ENCODE peak calls at places on chromosomes 16 and 17, in ten cellular contexts. One of them, this sample, is unnamed.

GRCh38 chr17:13266596-13266995 is 248.8 kb upstream of the ELAC2 start:
- DNase-seq in activated naive CD4-positive, alpha-beta T cell: no peak
- DNase-seq in amygdala: no peak
- DNase-seq in ovary: no peak
- DNase-seq in substantia nigra: no peak
- DNase-seq in 8988T: no peak
- DNase-seq in A549: no peak
- DNase-seq in stimulated activated CD4-positive, alpha-beta T cell treated with anti-CD3 and anti-CD28 coated beads, TNF-alpha, amount 100 ng/mL, for 48 hours: no peak
- DNase-seq in HTR-8/SVneo: no peak
- DNase-seq in breast epithelium: no peak
- DNase-seq in this sample: peak; percentile 9

GRCh38 chr17:57256708-57257112 is 387 bp downstream of the MSI2 start:
- DNase-seq in HTR-8/SVneo: no peak
- DNase-seq in A549: no peak
- DNase-seq in activated naive CD4-positive, alpha-beta T cell: no peak
- DNase-seq in 8988T: no peak
- DNase-seq in breast epithelium: no peak
- DNase-seq in substantia nigra: no peak
- DNase-seq in stimulated activated CD4-positive, alpha-beta T cell treated with anti-CD3 and anti-CD28 coated beads, TNF-alpha, amount 100 ng/mL, for 48 hours: no peak
- DNase-seq in amygdala: no peak
- DNase-seq in ovary: no peak
- DNase-seq in this sample: peak; percentile 22

GRCh38 chr16:70701036-70701435 is 15.2 kb upstream of the MTSS2 start:
- DNase-seq in activated naive CD4-positive, alpha-beta T cell: no peak
- DNase-seq in amygdala: no peak
- DNase-seq in breast epithelium: no peak
- DNase-seq in HTR-8/SVneo: no peak
- DNase-seq in A549: no peak
- DNase-seq in 8988T: no peak
- DNase-seq in ovary: no peak
- DNase-seq in substantia nigra: no peak
- DNase-seq in stimulated activated CD4-positive, alpha-beta T cell treated with anti-CD3 and anti-CD28 coated beads, TNF-alpha, amount 100 ng/mL, for 48 hours: no peak
- DNase-seq in this sample: no peak

GRCh38 chr17:61157246-61157887 is 242.3 kb upstream of the TBX2 start:
- DNase-seq in 8988T: no peak
- DNase-seq in stimulated activated CD4-positive, alpha-beta T cell treated with anti-CD3 and anti-CD28 coated beads, TNF-alpha, amount 100 ng/mL, for 48 hours: no peak
- DNase-seq in A549: peak; percentile 42
- DNase-seq in amygdala: no peak
- DNase-seq in ovary: no peak
- DNase-seq in activated naive CD4-positive, alpha-beta T cell: no peak
- DNase-seq in breast epithelium: no peak
- DNase-seq in HTR-8/SVneo: peak; percentile 39
- DNase-seq in substantia nigra: peak; percentile 30
- DNase-seq in this sample: peak; percentile 73

GRCh38 chr17:49575524-49576120 is at the start of gene NXPH3:
- DNase-seq in stimulated activated CD4-positive, alpha-beta T cell treated with anti-CD3 and anti-CD28 coated beads, TNF-alpha, amount 100 ng/mL, for 48 hours: peak; percentile 58
- DNase-seq in breast epithelium: peak; percentile 32
- DNase-seq in substantia nigra: no peak
- DNase-seq in ovary: peak; percentile 84
- DNase-seq in 8988T: peak; percentile 78
- DNase-seq in A549: peak; percentile 79
- DNase-seq in HTR-8/SVneo: peak; percentile 69
- DNase-seq in amygdala: no peak
- DNase-seq in activated naive CD4-positive, alpha-beta T cell: no peak
- DNase-seq in this sample: peak; percentile 57

GRCh38 chr17:80783971-80784370 is 207.7 kb upstream of the CHMP6 start:
- DNase-seq in activated naive CD4-positive, alpha-beta T cell: no peak
- DNase-seq in amygdala: no peak
- DNase-seq in stimulated activated CD4-positive, alpha-beta T cell treated with anti-CD3 and anti-CD28 coated beads, TNF-alpha, amount 100 ng/mL, for 48 hours: no peak
- DNase-seq in 8988T: no peak
- DNase-seq in HTR-8/SVneo: no peak
- DNase-seq in A549: no peak
- DNase-seq in substantia nigra: no peak
- DNase-seq in breast epithelium: no peak
- DNase-seq in ovary: no peak
- DNase-seq in this sample: no peak

GRCh38 chr16:22886908-22887307 is 72.9 kb downstream of the HS3ST2 start:
- DNase-seq in activated naive CD4-positive, alpha-beta T cell: no peak
- DNase-seq in amygdala: no peak
- DNase-seq in breast epithelium: no peak
- DNase-seq in 8988T: no peak
- DNase-seq in substantia nigra: no peak
- DNase-seq in HTR-8/SVneo: no peak
- DNase-seq in stimulated activated CD4-positive, alpha-beta T cell treated with anti-CD3 and anti-CD28 coated beads, TNF-alpha, amount 100 ng/mL, for 48 hours: no peak
- DNase-seq in A549: no peak
- DNase-seq in ovary: no peak
- DNase-seq in this sample: no peak

GRCh38 chr16:21101631-21102420 is 48.8 kb downstream of the DNAH3 start:
- DNase-seq in stimulated activated CD4-positive, alpha-beta T cell treated with anti-CD3 and anti-CD28 coated beads, TNF-alpha, amount 100 ng/mL, for 48 hours: no peak
- DNase-seq in substantia nigra: no peak
- DNase-seq in A549: peak; percentile 50
- DNase-seq in 8988T: no peak
- DNase-seq in HTR-8/SVneo: peak; percentile 22
- DNase-seq in ovary: peak; percentile 34
- DNase-seq in activated naive CD4-positive, alpha-beta T cell: no peak
- DNase-seq in breast epithelium: no peak
- DNase-seq in amygdala: no peak
- DNase-seq in this sample: peak; percentile 23

GRCh38 chr16:67447508-67448076 is 16.7 kb downstream of the HSD11B2 start:
- DNase-seq in stimulated activated CD4-positive, alpha-beta T cell treated with anti-CD3 and anti-CD28 coated beads, TNF-alpha, amount 100 ng/mL, for 48 hours: peak; percentile 61
- DNase-seq in substantia nigra: peak; percentile 7
- DNase-seq in breast epithelium: no peak
- DNase-seq in ovary: peak; percentile 82
- DNase-seq in A549: peak; percentile 77
- DNase-seq in HTR-8/SVneo: peak; percentile 48
- DNase-seq in 8988T: peak; percentile 97
- DNase-seq in activated naive CD4-positive, alpha-beta T cell: peak; percentile 25
- DNase-seq in amygdala: no peak
- DNase-seq in this sample: peak; percentile 87

GRCh38 chr16:26348095-26348494 is 656.3 kb downstream of the HS3ST4 start:
- DNase-seq in 8988T: no peak
- DNase-seq in ovary: no peak
- DNase-seq in A549: no peak
- DNase-seq in stimulated activated CD4-positive, alpha-beta T cell treated with anti-CD3 and anti-CD28 coated beads, TNF-alpha, amount 100 ng/mL, for 48 hours: no peak
- DNase-seq in amygdala: no peak
- DNase-seq in HTR-8/SVneo: no peak
- DNase-seq in substantia nigra: no peak
- DNase-seq in breast epithelium: no peak
- DNase-seq in activated naive CD4-positive, alpha-beta T cell: no peak
- DNase-seq in this sample: no peak

GRCh38 chr16:69112285-69113129 is 7.1 kb downstream of the HAS3 start:
- DNase-seq in HTR-8/SVneo: peak; percentile 71
- DNase-seq in 8988T: peak; percentile 99
- DNase-seq in substantia nigra: no peak
- DNase-seq in breast epithelium: no peak
- DNase-seq in amygdala: no peak
- DNase-seq in ovary: peak; percentile 44
- DNase-seq in stimulated activated CD4-positive, alpha-beta T cell treated with anti-CD3 and anti-CD28 coated beads, TNF-alpha, amount 100 ng/mL, for 48 hours: peak; percentile 33
- DNase-seq in A549: peak; percentile 85
- DNase-seq in activated naive CD4-positive, alpha-beta T cell: no peak
- DNase-seq in this sample: peak; percentile 53

GRCh38 chr17:40121191-40121885 is 433 bp upstream of the MSL1 start:
- DNase-seq in 8988T: no peak
- DNase-seq in breast epithelium: no peak
- DNase-seq in amygdala: peak; percentile 14
- DNase-seq in stimulated activated CD4-positive, alpha-beta T cell treated with anti-CD3 and anti-CD28 coated beads, TNF-alpha, amount 100 ng/mL, for 48 hours: no peak
- DNase-seq in substantia nigra: peak; percentile 66
- DNase-seq in A549: peak; percentile 71
- DNase-seq in ovary: peak; percentile 81
- DNase-seq in activated naive CD4-positive, alpha-beta T cell: no peak
- DNase-seq in HTR-8/SVneo: no peak
- DNase-seq in this sample: peak; percentile 61

GRCh38 chr17:42249681-42250446 is 26.3 kb downstream of the STAT5B start:
- DNase-seq in 8988T: no peak
- DNase-seq in activated naive CD4-positive, alpha-beta T cell: no peak
- DNase-seq in A549: no peak
- DNase-seq in ovary: no peak
- DNase-seq in stimulated activated CD4-positive, alpha-beta T cell treated with anti-CD3 and anti-CD28 coated beads, TNF-alpha, amount 100 ng/mL, for 48 hours: no peak
- DNase-seq in HTR-8/SVneo: no peak
- DNase-seq in substantia nigra: no peak
- DNase-seq in amygdala: no peak
- DNase-seq in breast epithelium: no peak
- DNase-seq in this sample: no peak

GRCh38 chr17:62109378-62109902 is 44.4 kb upstream of the MED13 start:
- DNase-seq in 8988T: peak; percentile 51
- DNase-seq in substantia nigra: no peak
- DNase-seq in breast epithelium: no peak
- DNase-seq in stimulated activated CD4-positive, alpha-beta T cell treated with anti-CD3 and anti-CD28 coated beads, TNF-alpha, amount 100 ng/mL, for 48 hours: peak; percentile 63
- DNase-seq in A549: peak; percentile 92
- DNase-seq in ovary: peak; percentile 33
- DNase-seq in activated naive CD4-positive, alpha-beta T cell: no peak
- DNase-seq in HTR-8/SVneo: peak; percentile 91
- DNase-seq in amygdala: no peak
- DNase-seq in this sample: peak; percentile 54

This sample was measured in fibroblast of villous mesenchyme.